ENCODE peak calls at places on chromosome 16, in five cellular contexts. E, T, L, B and C are unnamed samples.

GRCh38 chr16:52812945-52813556 is 239.6 kb downstream of the CHD9NB start:
- DNase-seq in E (no peak), L (no peak), B (no peak), T (no peak), C (no peak)

GRCh38 chr16:75264999-75265910 is 13.8 kb upstream of the BCAR1 start:
- DNase-seq in L (peak; percentile 53), B (no peak), T (peak; percentile 73), E (peak; percentile 88), C (peak; percentile 64)

GRCh38 chr16:52265446-52265861 is 281.5 kb downstream of the TOX3 start:
- DNase-seq in B (no peak), E (no peak), T (no peak), L (no peak), C (no peak)

GRCh38 chr16:3580271-3580670 is 3.1 kb upstream of the NLRC3 start:
- DNase-seq in T (no peak), L (no peak), E (no peak), B (no peak), C (no peak)

GRCh38 chr16:56547120-56547948 is 17.5 kb upstream of the MT4 start:
- DNase-seq in E (peak; percentile 8), B (no peak), T (peak; percentile 72), L (peak; percentile 24), C (no peak)

GRCh38 chr16:84603115-84603816 is 14.6 kb downstream of the COTL1 start:
- DNase-seq in L (no peak), E (peak; percentile 76), T (no peak), B (no peak), C (peak; percentile 40)

GRCh38 chr16:65634291-65634690 is 512.4 kb upstream of the CDH11 start:
- DNase-seq in B (no peak), L (no peak), T (peak; percentile 47), E (no peak), C (no peak)

GRCh38 chr16:4837733-4838501 is 9.2 kb downstream of the GLYR1 start:
- DNase-seq in T (no peak), L (no peak), E (no peak), B (no peak), C (no peak)

GRCh38 chr16:81496742-81497141 is 52.1 kb downstream of the CMIP start:
- DNase-seq in L (no peak), B (no peak), E (no peak), T (no peak), C (no peak)

GRCh38 chr16:18801197-18801972 is at the start of gene ARL6IP1:
- DNase-seq in E (peak; percentile 98), T (peak; percentile 99), B (peak; percentile 95), L (peak; percentile 99), C (peak; percentile 100)

GRCh38 chr16:3674513-3675295 is 20.2 kb downstream of the DNASE1 start:
- DNase-seq in T (peak; percentile 68), L (no peak), B (no peak), E (peak; percentile 68), C (no peak)

GRCh38 chr16:66207864-66208226 is 158.6 kb upstream of the CDH5 start:
- DNase-seq in L (no peak), E (no peak), T (peak; percentile 18), B (no peak), C (no peak)

GRCh38 chr16:48350716-48351115 is 34.5 kb downstream of the SIAH1 start:
- DNase-seq in L (no peak), B (no peak), E (no peak), T (peak; percentile 43), C (no peak)

GRCh38 chr16:57276596-57276995 is 7.9 kb downstream of the PLLP start:
- DNase-seq in E (no peak), B (no peak), T (no peak), L (peak; percentile 51), C (no peak)

GRCh38 chr16:23466162-23466885 is 13.3 kb upstream of the COG7 start:
- DNase-seq in T (no peak), E (no peak), B (no peak), L (no peak), C (no peak)

GRCh38 chr16:4701791-4702465 is 8.6 kb downstream of the NUDT16L1 start:
- DNase-seq in B (no peak), E (no peak), T (no peak), L (no peak), C (no peak)

GRCh38 chr16:61323456-61323855 is 712.8 kb downstream of the CDH8 start:
- DNase-seq in T (no peak), L (no peak), B (no peak), E (no peak), C (no peak)

GRCh38 chr16:83404261-83404660 is 403.5 kb upstream of the HSBP1 start:
- DNase-seq in T (no peak), B (no peak), L (no peak), E (no peak), C (no peak)

GRCh38 chr16:48542020-48542473 is 67.9 kb downstream of the N4BP1 start:
- DNase-seq in E (peak; percentile 82), T (no peak), L (peak; percentile 42), B (no peak), C (peak; percentile 39)

GRCh38 chr16:23384878-23385277 is 68.1 kb downstream of the COG7 start:
- DNase-seq in B (no peak), T (no peak), L (peak; percentile 66), E (peak; percentile 16), C (no peak)

GRCh38 chr16:24508614-24509013 is 30.8 kb upstream of the RBBP6 start:
- DNase-seq in E (no peak), L (no peak), B (no peak), T (no peak), C (no peak)

GRCh38 chr16:11273721-11274324 is 394 bp upstream of the PRM3 start:
- DNase-seq in T (no peak), E (no peak), L (no peak), B (no peak), C (no peak)

GRCh38 chr16:63921737-63922136 is 1200.1 kb downstream of the CDH11 start:
- DNase-seq in E (no peak), B (no peak), T (no peak), L (no peak), C (no peak)

GRCh38 chr16:81866820-81867440 is 87.8 kb downstream of the PLCG2 start:
- DNase-seq in E (peak; percentile 73), T (no peak), B (no peak), L (no peak), C (peak; percentile 15)

GRCh38 chr16:4327782-4328579 is 12.1 kb downstream of the GLIS2 start:
- DNase-seq in E (peak; percentile 87), L (peak; percentile 62), B (no peak), T (peak; percentile 95), C (peak; percentile 81)

GRCh38 chr16:67173808-67174705 is 3.7 kb downstream of the NOL3 start:
- DNase-seq in E (peak; percentile 96), B (no peak), L (peak; percentile 88), T (peak; percentile 91), C (peak; percentile 95)

GRCh38 chr16:82452002-82452741 is 174.6 kb upstream of the CDH13 start:
- DNase-seq in L (no peak), E (no peak), B (no peak), T (no peak), C (no peak)

GRCh38 chr16:5836979-5837670 is 739.5 kb upstream of the EEF2KMT start:
- DNase-seq in T (no peak), E (no peak), L (no peak), B (no peak), C (no peak)

DNA sequence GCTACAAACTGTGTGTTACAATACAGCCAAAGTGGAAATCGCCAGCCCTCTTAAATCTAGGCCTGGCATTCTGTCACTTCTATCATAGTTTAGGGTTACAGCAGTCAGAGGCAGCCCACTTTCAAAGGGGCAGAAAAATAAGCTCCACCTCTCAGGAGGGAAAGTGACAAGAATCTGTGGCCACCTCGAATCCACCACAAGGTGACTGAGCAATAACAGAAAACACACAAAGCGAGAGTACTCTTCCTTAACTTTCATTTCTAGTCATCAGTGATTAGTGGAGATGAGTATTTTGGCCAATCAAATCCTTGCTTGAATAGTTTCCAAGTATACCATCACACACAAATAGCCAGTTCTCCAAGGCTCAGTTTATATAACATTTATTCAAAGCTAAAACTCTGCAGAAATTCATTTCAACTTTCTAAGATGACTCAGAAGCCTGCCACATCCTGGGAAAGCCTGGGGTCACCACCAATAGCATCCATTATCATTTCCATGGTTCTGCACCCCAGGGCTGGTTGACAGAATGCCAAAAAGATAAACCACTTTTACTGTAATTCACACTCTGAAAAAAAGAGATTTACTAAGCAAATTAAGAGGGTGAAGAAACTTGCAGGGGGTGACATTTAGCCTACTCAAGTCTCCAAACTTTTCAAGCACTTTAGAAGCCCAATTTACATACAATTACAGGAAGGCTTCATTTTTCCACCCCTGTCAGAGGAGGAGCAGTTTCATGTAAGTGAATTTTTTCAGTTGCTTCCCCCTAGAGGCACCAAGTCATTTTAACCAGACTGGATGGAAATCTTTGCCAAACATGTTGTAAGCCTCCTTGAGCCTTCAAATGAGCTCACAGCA is 66.8 kb downstream of the SALL1 start:
- DNase-seq in E (no peak), T (peak; percentile 60), L (no peak), B (no peak), C (no peak)
- H3K4me1 ChIP-seq in E (no peaks in the 10 kb centered on the region), T (no peaks in the 10 kb centered on the region), L (no peaks in the 10 kb centered on the region), B (peaks cover 4% of the 10 kb centered on the region), C (no peaks in the 10 kb centered on the region)

DNA sequence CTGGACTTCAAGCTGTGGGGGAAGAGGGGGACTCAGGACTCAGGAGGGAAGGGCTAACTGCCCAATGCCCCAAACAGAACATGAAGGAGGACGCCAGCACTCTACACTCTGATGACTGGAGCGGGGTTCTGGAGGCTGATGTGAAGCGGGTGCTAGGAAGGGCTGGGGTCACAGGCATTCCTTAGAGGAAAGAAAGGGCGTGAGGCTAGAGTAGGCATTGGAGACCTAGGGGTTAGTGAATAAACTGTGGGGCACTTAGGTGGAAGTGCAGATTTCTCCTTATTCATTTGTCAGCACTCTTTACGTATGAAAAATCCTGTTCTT is 760 bp upstream of the LMF1 start:
- DNase-seq in B (no peak), T (no peak), L (no peak), E (no peak), C (no peak)
- H3K4me1 ChIP-seq in B (peaks cover 3% of the 10 kb centered on the region), T (peaks cover 3% of the 10 kb centered on the region), L (peaks cover 13% of the 10 kb centered on the region), E (peaks cover 20% of the 10 kb centered on the region), C (peaks cover 69% of the 10 kb centered on the region)

DNA sequence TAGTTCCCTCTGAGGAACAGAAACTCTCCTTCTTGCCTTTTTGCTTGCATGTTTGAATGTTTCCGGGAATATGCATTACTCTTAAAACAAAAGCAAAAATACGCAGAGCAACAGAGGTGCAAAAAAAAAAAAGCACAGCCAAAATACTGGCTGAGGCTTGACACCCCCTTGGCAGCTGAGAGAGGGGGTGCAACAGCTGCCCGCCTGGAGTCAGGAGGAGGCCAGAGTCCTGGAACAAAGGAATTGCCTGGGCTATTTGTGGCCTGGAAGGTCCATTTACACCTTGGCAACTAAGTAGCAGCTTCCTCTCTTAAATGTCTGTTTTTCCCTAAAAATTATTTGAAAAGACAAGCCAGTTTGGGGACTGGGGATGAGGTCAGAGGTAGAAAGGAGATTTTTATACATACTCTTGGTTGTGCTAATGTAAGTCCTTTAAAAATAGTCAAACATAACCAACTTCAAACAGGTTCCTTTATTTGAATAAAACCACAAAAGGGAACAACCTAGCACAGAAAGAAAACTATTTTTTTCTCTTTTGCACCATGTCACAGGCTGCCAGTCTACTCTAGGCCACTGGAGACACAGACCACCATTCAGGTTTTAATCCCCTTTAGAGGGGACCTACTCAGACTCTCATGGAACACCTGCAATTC is 19.5 kb downstream of the USP7 start:
- DNase-seq in E (no peak), B (peak; percentile 58), L (no peak), T (peak; percentile 50), C (no peak)
- H3K4me1 ChIP-seq in E (peaks cover 87% of the 10 kb centered on the region), B (peaks cover 73% of the 10 kb centered on the region), L (no peaks in the 10 kb centered on the region), T (peaks cover 3% of the 10 kb centered on the region), C (peaks cover 75% of the 10 kb centered on the region)

DNA sequence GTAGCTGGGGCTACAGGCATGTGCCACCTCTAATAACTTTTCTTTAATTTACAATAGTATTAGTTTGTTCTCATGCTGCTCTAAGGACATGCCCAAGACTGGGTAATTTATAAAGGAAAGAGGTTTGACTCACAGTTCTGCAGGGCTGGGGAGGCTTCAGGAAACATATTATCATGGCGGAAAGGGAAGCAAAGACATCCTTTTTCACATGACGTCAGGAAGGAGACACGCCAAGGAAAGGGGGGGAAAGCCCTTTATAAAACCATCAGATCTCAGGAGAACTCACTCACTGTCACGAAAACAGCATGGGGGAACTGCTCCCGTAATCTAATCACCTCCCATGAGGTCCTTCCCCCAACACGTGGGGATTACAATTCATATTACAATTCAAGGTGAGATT is 18.3 kb downstream of the IL4R start:
- DNase-seq in L (no peak), E (no peak), T (peak; percentile 41), B (no peak), C (no peak)
- H3K4me1 ChIP-seq in L (peaks cover 7% of the 10 kb centered on the region), E (peaks cover 94% of the 10 kb centered on the region), T (peaks cover 3% of the 10 kb centered on the region), B (no peaks in the 10 kb centered on the region), C (peaks cover 8% of the 10 kb centered on the region)